ENCODE peak calls at places on chromosomes 11 and 22, in four cellular contexts. V is stimulated activated CD4-positive, alpha-beta T cell treated with anti-CD3 and anti-CD28 coated beads, Interleukin-12 subunit alpha, Interleukin-12 subunit beta, amount 100 ng/mL, for 24 hours; P is neural crest cell; B is LoVo. F is an unnamed sample.

GRCh38 chr11:35711173-35711910 is 48.8 kb downstream of the TRIM44 start:
- DNase-seq in V (no peak), P (no peak), B (no peak), F (no peak)

GRCh38 chr11:71519546-71519945 is 7.5 kb upstream of the KRTAP5-7 start:
- DNase-seq in V (no peak), B (no peak), P (no peak), F (no peak)

GRCh38 chr11:94595061-94595460 is 27.9 kb downstream of the PIWIL4 start:
- DNase-seq in V (no peak), B (no peak), P (no peak), F (no peak)

GRCh38 chr22:48299124-48299523 is 1528.5 kb downstream of the BRD1 start:
- DNase-seq in B (no peak), P (no peak), V (no peak), F (no peak)

GRCh38 chr11:10628506-10629236 is 60.2 kb upstream of the LYVE1 start:
- DNase-seq in B (no peak), V (no peak), P (no peak), F (no peak)

GRCh38 chr11:3949132-3949531 is 93.7 kb downstream of the STIM1 start:
- DNase-seq in B (no peak), P (no peak), V (no peak), F (no peak)

GRCh38 chr11:86743223-86744118 is 56.9 kb upstream of the PRSS23 start:
- DNase-seq in B (peak), P (no peak), V (peak), F (peak)

GRCh38 chr11:118401880-118402590 is 629 bp downstream of the ATP5MG start:
- DNase-seq in P (no peak), V (no peak), B (peak), F (no peak)

GRCh38 chr11:57487920-57488319 is 27.6 kb downstream of the SLC43A1 start:
- DNase-seq in B (no peak), P (no peak), V (no peak), F (no peak)

GRCh38 chr22:44676441-44677298 is 25.3 kb upstream of the PRR5 start:
- DNase-seq in V (no peak), P (no peak), B (peak), F (peak)

GRCh38 chr11:133007020-133007584 is 525.2 kb downstream of the OPCML start:
- DNase-seq in B (no peak), V (no peak), P (no peak), F (no peak)

GRCh38 chr22:40753114-40753513 is 66.0 kb downstream of the SLC25A17 start:
- DNase-seq in B (no peak), V (no peak), P (no peak), F (no peak)

GRCh38 chr22:42108848-42109247 is 18.3 kb upstream of the NDUFA6 start:
- DNase-seq in P (no peak), B (no peak), V (no peak), F (no peak)

GRCh38 chr22:38873469-38874411 is 1.7 kb upstream of the CBX6 start:
- DNase-seq in B (no peak), P (no peak), V (peak), F (no peak)

GRCh38 chr22:27750866-27751265 is 50.7 kb downstream of the MN1 start:
- DNase-seq in B (no peak), P (no peak), V (no peak), F (no peak)

GRCh38 chr11:69819109-69819490 is at the start of gene FGF3:
- DNase-seq in P (no peak), B (no peak), V (no peak), F (peak)

GRCh38 chr11:131999084-131999483 is 628.7 kb downstream of the NTM start:
- DNase-seq in B (no peak), V (no peak), P (no peak), F (no peak)

F was measured in left lung.